ENCODE peak calls at places on chromosomes 3 and 15, in four cellular contexts. F, X, B and I are unnamed samples.

GRCh38 chr15:52255008-52255407 is 40.6 kb downstream of the MYO5C start:
- DNase-seq in F (no peak), X (no peak), B (no peak), I (no peak)

GRCh38 chr3:187565701-187566100 is 104.5 kb downstream of the SST start:
- DNase-seq in F (no peak), X (no peak), B (no peak), I (no peak)

GRCh38 chr3:152395764-152396163 is 127.0 kb downstream of the MBNL1 start:
- DNase-seq in F (no peak), X (no peak), B (no peak), I (no peak)

GRCh38 chr3:36920884-36921567 is 23.8 kb downstream of the TRANK1 start:
- DNase-seq in F (no peak), X (no peak), B (no peak), I (no peak)

GRCh38 chr3:192943384-192943783 is 25.7 kb upstream of the MB21D2 start:
- DNase-seq in F (no peak), X (no peak), B (no peak), I (no peak)

GRCh38 chr15:88908123-88908522 is 5.1 kb downstream of the MFGE8 start:
- DNase-seq in F (no peak), X (no peak), B (no peak), I (no peak)

GRCh38 chr3:18216996-18217395 is 208.1 kb downstream of the SATB1 start:
- DNase-seq in F (no peak), X (no peak), B (no peak), I (no peak)

GRCh38 chr3:126667631-126668449 is 12.9 kb upstream of the TXNRD3 start:
- DNase-seq in F (no peak), X (no peak), B (no peak), I (no peak)

GRCh38 chr3:107271787-107272387 is 105.4 kb upstream of the CCDC54 start:
- DNase-seq in F (no peak), X (no peak), B (peak; percentile 32), I (peak; percentile 26)

GRCh38 chr15:75153084-75153483 is 48.6 kb upstream of the C15orf39 start:
- DNase-seq in F (no peak), X (no peak), B (no peak), I (no peak)

GRCh38 chr3:47163990-47164848 is at the start of gene SETD2:
- DNase-seq in F (peak; percentile 97), X (peak; percentile 96), B (peak; percentile 79), I (no peak)